ENCODE peak calls at places on chromosome 16, in ten cellular contexts. N is colonic mucosa; W is CD8-positive, alpha-beta T cell; O is heart right ventricle; Z is A549; I is SK-N-SH; Y is foreskin fibroblast; G is HCT116; A is HFF-Myc; Q is transverse colon. F is an unnamed sample.

GRCh38 chr16:52265446-52265861 is 281.5 kb downstream of the TOX3 start:
- DNase-seq in Q (no peak), O (no peak), N (no peak), A (no peak), G (no peak), Y (no peak), W (no peak), Z (no peak), I (no peak), F (no peak)

GRCh38 chr16:13957197-13958078 is 37.5 kb downstream of the ERCC4 start:
- DNase-seq in G (peak; percentile 86), A (peak; percentile 89), Q (peak; percentile 69), O (peak; percentile 51), Z (peak; percentile 99), Y (peak; percentile 96), N (peak; percentile 63), W (no peak), I (peak; percentile 37), F (peak; percentile 96)

GRCh38 chr16:89697616-89698331 is 3.7 kb downstream of the SPATA2L start:
- DNase-seq in O (no peak), G (no peak), I (peak; percentile 29), A (no peak), W (no peak), N (peak; percentile 22), Y (no peak), Q (no peak), Z (no peak), F (no peak)

GRCh38 chr16:5875416-5875815 is 777.8 kb upstream of the EEF2KMT start:
- DNase-seq in I (no peak), O (no peak), N (no peak), W (no peak), Y (no peak), Q (no peak), Z (no peak), A (no peak), G (no peak), F (no peak)

GRCh38 chr16:24298539-24298938 is 42.4 kb downstream of the CACNG3 start:
- DNase-seq in O (no peak), W (no peak), Z (no peak), Y (no peak), Q (no peak), G (no peak), I (no peak), N (no peak), A (no peak), F (no peak)

GRCh38 chr16:30628628-30629342 is 18.6 kb upstream of the ZNF689 start:
- DNase-seq in Z (peak; percentile 86), G (peak; percentile 70), Q (peak; percentile 93), Y (peak; percentile 52), I (peak; percentile 74), O (peak; percentile 89), W (peak; percentile 90), A (peak; percentile 63), N (peak; percentile 97), F (peak; percentile 77)

GRCh38 chr16:51465026-51465425 is 314.0 kb upstream of the SALL1 start:
- DNase-seq in O (no peak), I (no peak), Y (peak; percentile 67), Z (no peak), A (no peak), Q (no peak), N (no peak), W (no peak), G (no peak), F (no peak)

GRCh38 chr16:85304337-85304736 is 192.1 kb upstream of the CIBAR2 start:
- DNase-seq in G (no peak), Q (no peak), A (no peak), O (no peak), N (no peak), I (no peak), Z (no peak), W (no peak), Y (no peak), F (no peak)

DNA sequence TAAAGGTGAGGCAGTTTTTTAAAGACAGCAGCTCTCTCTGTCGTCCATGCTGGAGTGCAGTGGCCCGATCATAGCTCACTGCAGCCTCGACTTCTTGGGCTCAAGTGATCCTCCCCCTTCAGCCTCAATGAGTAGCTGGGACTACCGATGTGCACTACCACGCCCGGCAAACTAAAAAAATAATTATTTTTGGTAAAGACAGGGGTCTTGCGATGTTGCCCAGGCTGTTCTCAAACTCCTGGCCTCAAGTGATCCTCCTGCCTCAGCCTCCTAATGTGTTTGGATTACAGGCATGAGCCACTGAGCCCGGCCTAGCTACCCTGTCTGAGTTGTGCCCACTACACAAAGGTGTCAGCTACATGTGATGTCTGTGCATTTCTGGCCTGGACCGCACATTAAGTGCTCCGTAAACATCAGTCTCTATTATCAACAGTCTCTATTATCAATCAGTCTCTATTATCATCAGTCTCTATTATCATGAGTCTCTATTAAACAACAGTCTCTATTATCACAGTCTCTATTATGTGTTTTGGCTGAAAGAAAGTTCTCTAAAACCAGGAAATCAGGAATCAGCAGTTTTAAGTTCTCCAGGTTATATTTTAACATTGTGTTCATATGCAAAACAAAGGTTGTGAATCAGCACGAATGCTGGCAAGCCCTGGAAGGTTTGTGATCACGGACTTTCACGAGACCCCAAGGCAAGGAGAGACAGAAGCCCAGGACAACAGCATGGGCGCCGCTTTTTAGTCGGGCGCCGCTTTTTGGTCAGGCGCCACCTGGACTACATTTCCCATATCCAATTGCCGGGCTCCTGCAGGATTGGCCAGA is 696 bp upstream of the WWOX start:
- DNase-seq in Q (no peak), G (no peak), I (no peak), W (no peak), Y (no peak), N (no peak), O (no peak), A (no peak), Z (no peak), F (no peak)
- TF ChIP-seq CTCF in Q (no peak), G (no peak), I (no peak), W (no peak), Y (no peak), N (no peak), O (no peak), A (no peak), Z (no peak), F (peak; percentile 13)

DNA sequence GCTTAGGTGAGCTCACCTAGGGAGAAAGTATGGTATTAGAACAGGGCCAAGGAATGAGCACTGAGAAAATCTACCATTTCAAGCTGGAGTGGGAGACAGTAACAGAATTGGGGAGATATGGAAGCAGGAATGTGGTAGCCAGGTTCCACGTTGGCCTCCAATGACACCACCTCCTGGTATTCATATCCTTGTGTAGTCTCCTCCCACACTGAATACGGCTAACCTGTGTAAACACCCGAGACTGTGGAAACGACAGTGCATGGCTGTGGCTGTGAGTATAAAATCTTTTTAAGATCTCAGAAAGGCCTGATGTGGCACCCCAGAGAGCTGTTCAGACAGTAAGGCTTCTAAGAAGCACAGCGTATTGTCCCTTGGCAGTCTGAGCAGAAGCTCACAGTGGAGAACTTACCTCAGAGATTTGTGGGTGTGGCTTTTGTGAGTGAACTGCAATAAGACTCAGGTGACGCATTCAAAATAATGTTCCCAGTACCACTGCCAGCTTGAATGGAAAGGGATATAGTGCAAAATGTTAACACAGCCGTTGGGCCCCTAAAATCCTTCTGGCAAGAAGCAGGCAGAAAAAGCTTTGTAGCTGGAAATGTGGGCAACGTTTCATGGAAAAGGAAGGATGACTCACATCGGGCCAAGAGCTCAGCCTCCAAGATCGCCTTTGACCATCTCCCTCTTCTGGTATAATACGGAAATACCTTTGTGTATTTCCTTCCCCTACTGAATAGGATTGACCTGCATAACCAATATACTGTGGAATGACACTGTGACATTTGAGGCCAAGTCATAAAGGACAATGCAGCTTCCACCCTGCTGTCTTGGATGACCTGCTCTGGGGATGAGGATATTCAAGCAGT is 14.4 kb downstream of the SDR42E1 start:
- DNase-seq in Z (peak; percentile 58), A (peak; percentile 20), W (no peak), N (no peak), O (no peak), I (no peak), Y (peak; percentile 56), Q (no peak), G (peak; percentile 60), F (peak; percentile 50)
- TF ChIP-seq CTCF in Z (peak; percentile 32), A (peak; percentile 27), W (no peak), N (no peak), O (no peak), I (peak; percentile 61), Y (no peak), Q (peak; percentile 36), G (peak; percentile 64), F (peak; percentile 20)

GRCh38 chr16:3966681-3967080 is 86.2 kb upstream of the CREBBP start:
- DNase-seq in A (no peak), G (no peak), Q (no peak), Z (no peak), W (no peak), N (no peak), O (no peak), I (no peak), Y (no peak), F (no peak)

GRCh38 chr16:3965781-3966582 is 85.5 kb upstream of the CREBBP start:
- DNase-seq in G (no peak), Z (no peak), Q (no peak), W (no peak), A (no peak), I (no peak), Y (no peak), O (no peak), N (no peak), F (no peak)

GRCh38 chr16:3963886-3964685 is 83.6 kb upstream of the CREBBP start:
- DNase-seq in A (no peak), W (no peak), Y (no peak), Q (no peak), I (no peak), N (no peak), G (no peak), O (no peak), Z (no peak), F (no peak)

GRCh38 chr16:3964686-3965290 is 84.3 kb upstream of the CREBBP start:
- DNase-seq in I (no peak), G (no peak), A (no peak), O (no peak), N (no peak), W (no peak), Y (no peak), Q (no peak), Z (no peak), F (no peak)

GRCh38 chr16:3965306-3965705 is 84.8 kb upstream of the CREBBP start:
- DNase-seq in Y (no peak), O (no peak), I (no peak), N (no peak), A (no peak), G (no peak), Z (no peak), Q (no peak), W (no peak), F (no peak)
- TF ChIP-seq CTCF in Y (no peak), O (no peak), I (no peak), N (no peak), A (no peak), G (no peak), Z (no peak), Q (no peak), W (no peak), F (no peak)

DNA sequence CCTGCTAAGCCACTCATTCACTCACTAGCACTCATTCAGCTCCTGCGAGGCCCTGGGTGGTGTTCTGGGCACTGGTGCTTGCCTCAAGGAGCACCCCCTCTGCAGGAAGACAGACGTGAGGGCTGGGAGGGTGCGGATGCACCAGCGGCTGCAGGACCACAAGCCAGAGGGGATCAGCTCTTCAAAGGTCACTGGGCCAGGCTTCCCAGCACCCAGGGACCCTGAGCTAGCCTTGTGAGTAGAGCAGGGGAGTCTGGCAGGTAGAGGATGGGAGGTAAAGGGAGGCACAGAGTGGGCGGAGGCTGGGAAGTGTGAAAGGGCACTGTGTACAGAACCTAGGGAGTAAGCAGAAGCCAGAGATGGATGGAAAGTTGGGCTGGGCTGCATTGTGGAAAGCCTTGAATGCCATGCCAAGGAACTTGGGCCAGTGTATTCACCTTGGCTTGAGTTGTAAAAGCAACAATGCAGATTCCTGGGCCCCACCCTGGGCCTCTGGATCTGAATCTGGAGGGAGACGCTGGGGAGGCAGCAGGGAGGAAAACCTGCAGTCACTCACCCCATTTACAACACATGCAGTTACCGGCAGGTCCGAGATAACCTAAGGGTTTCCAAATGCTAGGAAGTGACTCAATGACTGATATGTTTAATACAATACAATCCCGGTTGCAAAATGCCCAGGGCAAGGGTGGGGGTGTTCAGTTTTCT is 1.7 kb downstream of the IL4R start:
- DNase-seq in Z (peak; percentile 55), Q (peak; percentile 60), G (peak; percentile 43), N (peak; percentile 57), A (no peak), O (peak; percentile 36), Y (peak; percentile 73), W (peak; percentile 56), I (no peak), F (peak; percentile 97)
- TF ChIP-seq CTCF in Z (no peak), Q (no peak), G (no peak), N (no peak), A (no peak), O (no peak), Y (no peak), W (no peak), I (no peak), F (peak; percentile 31)